ENCODE peak calls at places on chromosome 3, in eight cellular contexts. One of them, this sample, is unnamed.

GRCh38 chr3:72312339-72312738 is 527.4 kb upstream of the PROK2 start:
- DNase-seq in GM10248: peak
- DNase-seq in EH: peak
- DNase-seq in PC-3: no peak
- DNase-seq in CD8-positive, alpha-beta T cell: no peak
- DNase-seq in putamen: no peak
- DNase-seq in AG04450: no peak
- DNase-seq in AG08395: no peak
- DNase-seq in this sample: no peak

GRCh38 chr3:119018690-119019463 is 15.8 kb downstream of the IGSF11 start:
- DNase-seq in GM10248: no peak
- DNase-seq in EH: no peak
- DNase-seq in PC-3: no peak
- DNase-seq in CD8-positive, alpha-beta T cell: no peak
- DNase-seq in putamen: peak
- DNase-seq in AG04450: no peak
- DNase-seq in AG08395: no peak
- DNase-seq in this sample: no peak

GRCh38 chr3:197511130-197511529 is 44.6 kb downstream of the BDH1 start:
- DNase-seq in GM10248: no peak
- DNase-seq in EH: peak
- DNase-seq in PC-3: peak
- DNase-seq in CD8-positive, alpha-beta T cell: no peak
- DNase-seq in putamen: no peak
- DNase-seq in AG04450: no peak
- DNase-seq in AG08395: peak
- DNase-seq in this sample: no peak

GRCh38 chr3:18531662-18532061 is 106.5 kb upstream of the SATB1 start:
- DNase-seq in GM10248: no peak
- DNase-seq in EH: no peak
- DNase-seq in PC-3: no peak
- DNase-seq in CD8-positive, alpha-beta T cell: no peak
- DNase-seq in putamen: no peak
- DNase-seq in AG04450: no peak
- DNase-seq in AG08395: no peak
- DNase-seq in this sample: no peak

GRCh38 chr3:127914584-127914983 is 448 bp upstream of the KBTBD12 start:
- DNase-seq in GM10248: no peak
- DNase-seq in EH: no peak
- DNase-seq in PC-3: peak
- DNase-seq in CD8-positive, alpha-beta T cell: no peak
- DNase-seq in putamen: no peak
- DNase-seq in AG04450: no peak
- DNase-seq in AG08395: no peak
- DNase-seq in this sample: no peak

GRCh38 chr3:169575381-169575780 is 88.1 kb downstream of the MECOM start:
- DNase-seq in GM10248: no peak
- DNase-seq in EH: peak
- DNase-seq in PC-3: peak
- DNase-seq in CD8-positive, alpha-beta T cell: no peak
- DNase-seq in putamen: no peak
- DNase-seq in AG04450: no peak
- DNase-seq in AG08395: peak
- DNase-seq in this sample: no peak

GRCh38 chr3:70071138-70071537 is 71.6 kb downstream of the SAMMSON start:
- DNase-seq in GM10248: no peak
- DNase-seq in EH: no peak
- DNase-seq in PC-3: no peak
- DNase-seq in CD8-positive, alpha-beta T cell: no peak
- DNase-seq in putamen: no peak
- DNase-seq in AG04450: no peak
- DNase-seq in AG08395: no peak
- DNase-seq in this sample: no peak

GRCh38 chr3:28590851-28591250 is 242.2 kb upstream of the AZI2 start:
- DNase-seq in GM10248: no peak
- DNase-seq in EH: no peak
- DNase-seq in PC-3: no peak
- DNase-seq in CD8-positive, alpha-beta T cell: no peak
- DNase-seq in putamen: no peak
- DNase-seq in AG04450: no peak
- DNase-seq in AG08395: no peak
- DNase-seq in this sample: no peak

GRCh38 chr3:177169936-177170722 is 27.2 kb downstream of the TBL1XR1 start:
- DNase-seq in GM10248: no peak
- DNase-seq in EH: no peak
- DNase-seq in PC-3: no peak
- DNase-seq in CD8-positive, alpha-beta T cell: no peak
- DNase-seq in putamen: no peak
- DNase-seq in AG04450: no peak
- DNase-seq in AG08395: no peak
- DNase-seq in this sample: no peak

GRCh38 chr3:10116138-10116460 is 624 bp downstream of the BRK1 start:
- DNase-seq in GM10248: no peak
- DNase-seq in EH: peak
- DNase-seq in PC-3: peak
- DNase-seq in CD8-positive, alpha-beta T cell: peak
- DNase-seq in putamen: no peak
- DNase-seq in AG04450: no peak
- DNase-seq in AG08395: peak
- DNase-seq in this sample: no peak

GRCh38 chr3:158991146-158991705 is 189.4 kb downstream of the MFSD1 start:
- DNase-seq in GM10248: no peak
- DNase-seq in EH: no peak
- DNase-seq in PC-3: peak
- DNase-seq in CD8-positive, alpha-beta T cell: no peak
- DNase-seq in putamen: no peak
- DNase-seq in AG04450: no peak
- DNase-seq in AG08395: no peak
- DNase-seq in this sample: no peak

GRCh38 chr3:15438988-15439387 is 11.6 kb downstream of the EAF1 start:
- DNase-seq in GM10248: no peak
- DNase-seq in EH: peak
- DNase-seq in PC-3: no peak
- DNase-seq in CD8-positive, alpha-beta T cell: no peak
- DNase-seq in putamen: no peak
- DNase-seq in AG04450: no peak
- DNase-seq in AG08395: peak
- DNase-seq in this sample: no peak

GRCh38 chr3:78322780-78323179 is 1282.9 kb downstream of the ROBO2 start:
- DNase-seq in GM10248: no peak
- DNase-seq in EH: no peak
- DNase-seq in PC-3: no peak
- DNase-seq in CD8-positive, alpha-beta T cell: no peak
- DNase-seq in putamen: no peak
- DNase-seq in AG04450: no peak
- DNase-seq in AG08395: no peak
- DNase-seq in this sample: no peak

GRCh38 chr3:68876112-68876713 is 56.1 kb downstream of the TAFA4 start:
- DNase-seq in GM10248: peak
- DNase-seq in EH: peak
- DNase-seq in PC-3: peak
- DNase-seq in CD8-positive, alpha-beta T cell: no peak
- DNase-seq in putamen: peak
- DNase-seq in AG04450: peak
- DNase-seq in AG08395: peak
- DNase-seq in this sample: peak

GRCh38 chr3:25663324-25664065 is 1.2 kb downstream of the TOP2B start:
- DNase-seq in GM10248: peak
- DNase-seq in EH: peak
- DNase-seq in PC-3: peak
- DNase-seq in CD8-positive, alpha-beta T cell: peak
- DNase-seq in putamen: peak
- DNase-seq in AG04450: no peak
- DNase-seq in AG08395: no peak
- DNase-seq in this sample: no peak

GRCh38 chr3:46900007-46900292 is 22.4 kb downstream of the PTH1R start:
- DNase-seq in GM10248: no peak
- DNase-seq in EH: no peak
- DNase-seq in PC-3: no peak
- DNase-seq in CD8-positive, alpha-beta T cell: no peak
- DNase-seq in putamen: no peak
- DNase-seq in AG04450: no peak
- DNase-seq in AG08395: no peak
- DNase-seq in this sample: no peak

GRCh38 chr3:114213262-114213668 is 24.1 kb downstream of the ZNF80 start:
- DNase-seq in GM10248: no peak
- DNase-seq in EH: peak
- DNase-seq in PC-3: no peak
- DNase-seq in CD8-positive, alpha-beta T cell: no peak
- DNase-seq in putamen: no peak
- DNase-seq in AG04450: no peak
- DNase-seq in AG08395: peak
- DNase-seq in this sample: no peak

GRCh38 chr3:172097585-172097984 is 58.2 kb downstream of the FNDC3B start:
- DNase-seq in GM10248: no peak
- DNase-seq in EH: no peak
- DNase-seq in PC-3: no peak
- DNase-seq in CD8-positive, alpha-beta T cell: no peak
- DNase-seq in putamen: no peak
- DNase-seq in AG04450: no peak
- DNase-seq in AG08395: no peak
- DNase-seq in this sample: no peak

GRCh38 chr3:42711491-42712343 is 9.1 kb upstream of the HHATL start:
- DNase-seq in GM10248: no peak
- DNase-seq in EH: peak
- DNase-seq in PC-3: peak
- DNase-seq in CD8-positive, alpha-beta T cell: no peak
- DNase-seq in putamen: no peak
- DNase-seq in AG04450: no peak
- DNase-seq in AG08395: no peak
- DNase-seq in this sample: no peak

GRCh38 chr3:139558351-139559170 is 19.0 kb upstream of the RBP1 start:
- DNase-seq in GM10248: no peak
- DNase-seq in EH: no peak
- DNase-seq in PC-3: peak
- DNase-seq in CD8-positive, alpha-beta T cell: no peak
- DNase-seq in putamen: no peak
- DNase-seq in AG04450: no peak
- DNase-seq in AG08395: no peak
- DNase-seq in this sample: no peak

GRCh38 chr3:194373028-194373427 is 3.5 kb upstream of the LRRC15 start:
- DNase-seq in GM10248: no peak
- DNase-seq in EH: no peak
- DNase-seq in PC-3: no peak
- DNase-seq in CD8-positive, alpha-beta T cell: no peak
- DNase-seq in putamen: no peak
- DNase-seq in AG04450: no peak
- DNase-seq in AG08395: no peak
- DNase-seq in this sample: no peak

GRCh38 chr3:170787464-170787863 is 82.5 kb downstream of the RPL22L1 start:
- DNase-seq in GM10248: no peak
- DNase-seq in EH: no peak
- DNase-seq in PC-3: no peak
- DNase-seq in CD8-positive, alpha-beta T cell: no peak
- DNase-seq in putamen: no peak
- DNase-seq in AG04450: no peak
- DNase-seq in AG08395: no peak
- DNase-seq in this sample: no peak

GRCh38 chr3:133488785-133489367 is 84.6 kb upstream of the CDV3 start:
- DNase-seq in GM10248: no peak
- DNase-seq in EH: peak
- DNase-seq in PC-3: peak
- DNase-seq in CD8-positive, alpha-beta T cell: no peak
- DNase-seq in putamen: no peak
- DNase-seq in AG04450: no peak
- DNase-seq in AG08395: peak
- DNase-seq in this sample: no peak

GRCh38 chr3:156132313-156132712 is 11.9 kb downstream of the KCNAB1 start:
- DNase-seq in GM10248: no peak
- DNase-seq in EH: no peak
- DNase-seq in PC-3: no peak
- DNase-seq in CD8-positive, alpha-beta T cell: no peak
- DNase-seq in putamen: no peak
- DNase-seq in AG04450: no peak
- DNase-seq in AG08395: no peak
- DNase-seq in this sample: no peak

GRCh38 chr3:12235691-12236090 is 53.2 kb upstream of the PPARG start:
- DNase-seq in GM10248: no peak
- DNase-seq in EH: peak
- DNase-seq in PC-3: peak
- DNase-seq in CD8-positive, alpha-beta T cell: no peak
- DNase-seq in putamen: no peak
- DNase-seq in AG04450: no peak
- DNase-seq in AG08395: peak
- DNase-seq in this sample: no peak

GRCh38 chr3:160792445-160793039 is 36.5 kb downstream of the PPM1L start:
- DNase-seq in GM10248: no peak
- DNase-seq in EH: no peak
- DNase-seq in PC-3: no peak
- DNase-seq in CD8-positive, alpha-beta T cell: no peak
- DNase-seq in putamen: no peak
- DNase-seq in AG04450: no peak
- DNase-seq in AG08395: no peak
- DNase-seq in this sample: no peak

GRCh38 chr3:120094776-120095225 is 554 bp upstream of the GSK3B start:
- DNase-seq in GM10248: peak
- DNase-seq in EH: peak
- DNase-seq in PC-3: peak
- DNase-seq in CD8-positive, alpha-beta T cell: no peak
- DNase-seq in putamen: peak
- DNase-seq in AG04450: peak
- DNase-seq in AG08395: peak
- DNase-seq in this sample: peak

GRCh38 chr3:113537155-113537554 is 4.8 kb downstream of the SIDT1 start:
- DNase-seq in GM10248: no peak
- DNase-seq in EH: no peak
- DNase-seq in PC-3: peak
- DNase-seq in CD8-positive, alpha-beta T cell: no peak
- DNase-seq in putamen: no peak
- DNase-seq in AG04450: no peak
- DNase-seq in AG08395: no peak
- DNase-seq in this sample: no peak

GRCh38 chr3:140265269-140265668 is 330.3 kb downstream of the CLSTN2 start:
- DNase-seq in GM10248: no peak
- DNase-seq in EH: no peak
- DNase-seq in PC-3: no peak
- DNase-seq in CD8-positive, alpha-beta T cell: no peak
- DNase-seq in putamen: no peak
- DNase-seq in AG04450: no peak
- DNase-seq in AG08395: no peak
- DNase-seq in this sample: no peak

GRCh38 chr3:7160689-7161088 is 299.8 kb downstream of the GRM7 start:
- DNase-seq in GM10248: no peak
- DNase-seq in EH: no peak
- DNase-seq in PC-3: no peak
- DNase-seq in CD8-positive, alpha-beta T cell: no peak
- DNase-seq in putamen: no peak
- DNase-seq in AG04450: no peak
- DNase-seq in AG08395: no peak
- DNase-seq in this sample: no peak

GRCh38 chr3:42739401-42740158 is 33.5 kb downstream of the CCDC13 start:
- DNase-seq in GM10248: no peak
- DNase-seq in EH: no peak
- DNase-seq in PC-3: no peak
- DNase-seq in CD8-positive, alpha-beta T cell: no peak
- DNase-seq in putamen: peak
- DNase-seq in AG04450: no peak
- DNase-seq in AG08395: no peak
- DNase-seq in this sample: no peak

GRCh38 chr3:42402394-42403100 is 7.9 kb downstream of the LYZL4 start:
- DNase-seq in GM10248: no peak
- DNase-seq in EH: no peak
- DNase-seq in PC-3: no peak
- DNase-seq in CD8-positive, alpha-beta T cell: no peak
- DNase-seq in putamen: no peak
- DNase-seq in AG04450: no peak
- DNase-seq in AG08395: no peak
- DNase-seq in this sample: no peak